ENCODE peak calls at places on chromosomes 2 and 18, in eight cellular contexts. One of them, this sample, is unnamed.

GRCh38 chr2:237964578-237965404 is 2.0 kb upstream of the UBE2F start:
- DNase-seq in T-helper 2 cell treated with Interferon-gamma antibody and Interleukin-4, amounts not matched to agents 5 μg/mL and 100 μg/mL, for 36 hours: no peak
- DNase-seq in OCI-LY7: no peak
- DNase-seq in ecto neural progenitor cell: no peak
- DNase-seq in iPS-NIHi11: no peak
- DNase-seq in GM23248: peak; percentile 76
- DNase-seq in activated T-cell treated with anti-CD3 and anti-CD28 coated beads for 1 hour: no peak
- DNase-seq in activated T-helper 1 cell treated with anti-CD3 and anti-CD28 coated beads, Interleukin-12 subunit alpha, Interleukin-12 subunit beta, Interleukin-2, Interleukin-4 antibody, amounts not matched to agents 30 ng/mL and 10 ng/mL and 1 ng/mL, durations not matched to agents 14 hours and 24 hours and 36 hours: no peak
- DNase-seq in this sample: no peak

GRCh38 chr18:10249270-10249669 is 205.2 kb upstream of the APCDD1 start:
- DNase-seq in T-helper 2 cell treated with Interferon-gamma antibody and Interleukin-4, amounts not matched to agents 5 μg/mL and 100 μg/mL, for 36 hours: no peak
- DNase-seq in OCI-LY7: no peak
- DNase-seq in ecto neural progenitor cell: no peak
- DNase-seq in iPS-NIHi11: peak; percentile 41
- DNase-seq in GM23248: no peak
- DNase-seq in activated T-cell treated with anti-CD3 and anti-CD28 coated beads for 1 hour: no peak
- DNase-seq in activated T-helper 1 cell treated with anti-CD3 and anti-CD28 coated beads, Interleukin-12 subunit alpha, Interleukin-12 subunit beta, Interleukin-2, Interleukin-4 antibody, amounts not matched to agents 30 ng/mL and 10 ng/mL and 1 ng/mL, durations not matched to agents 14 hours and 24 hours and 36 hours: no peak
- DNase-seq in this sample: no peak

GRCh38 chr18:58579561-58580047 is 49.3 kb downstream of the ALPK2 start:
- DNase-seq in T-helper 2 cell treated with Interferon-gamma antibody and Interleukin-4, amounts not matched to agents 5 μg/mL and 100 μg/mL, for 36 hours: no peak
- DNase-seq in OCI-LY7: no peak
- DNase-seq in ecto neural progenitor cell: no peak
- DNase-seq in iPS-NIHi11: no peak
- DNase-seq in GM23248: peak; percentile 94
- DNase-seq in activated T-cell treated with anti-CD3 and anti-CD28 coated beads for 1 hour: no peak
- DNase-seq in activated T-helper 1 cell treated with anti-CD3 and anti-CD28 coated beads, Interleukin-12 subunit alpha, Interleukin-12 subunit beta, Interleukin-2, Interleukin-4 antibody, amounts not matched to agents 30 ng/mL and 10 ng/mL and 1 ng/mL, durations not matched to agents 14 hours and 24 hours and 36 hours: no peak
- DNase-seq in this sample: peak; percentile 85

GRCh38 chr18:76975577-76976110 is 153.3 kb downstream of the ZNF236 start:
- DNase-seq in T-helper 2 cell treated with Interferon-gamma antibody and Interleukin-4, amounts not matched to agents 5 μg/mL and 100 μg/mL, for 36 hours: no peak
- DNase-seq in OCI-LY7: no peak
- DNase-seq in ecto neural progenitor cell: peak; percentile 36
- DNase-seq in iPS-NIHi11: no peak
- DNase-seq in GM23248: no peak
- DNase-seq in activated T-cell treated with anti-CD3 and anti-CD28 coated beads for 1 hour: no peak
- DNase-seq in activated T-helper 1 cell treated with anti-CD3 and anti-CD28 coated beads, Interleukin-12 subunit alpha, Interleukin-12 subunit beta, Interleukin-2, Interleukin-4 antibody, amounts not matched to agents 30 ng/mL and 10 ng/mL and 1 ng/mL, durations not matched to agents 14 hours and 24 hours and 36 hours: no peak
- DNase-seq in this sample: no peak

GRCh38 chr2:120994301-120994700 is 258.6 kb downstream of the GLI2 start:
- DNase-seq in T-helper 2 cell treated with Interferon-gamma antibody and Interleukin-4, amounts not matched to agents 5 μg/mL and 100 μg/mL, for 36 hours: no peak
- DNase-seq in OCI-LY7: no peak
- DNase-seq in ecto neural progenitor cell: peak; percentile 25
- DNase-seq in iPS-NIHi11: no peak
- DNase-seq in GM23248: no peak
- DNase-seq in activated T-cell treated with anti-CD3 and anti-CD28 coated beads for 1 hour: no peak
- DNase-seq in activated T-helper 1 cell treated with anti-CD3 and anti-CD28 coated beads, Interleukin-12 subunit alpha, Interleukin-12 subunit beta, Interleukin-2, Interleukin-4 antibody, amounts not matched to agents 30 ng/mL and 10 ng/mL and 1 ng/mL, durations not matched to agents 14 hours and 24 hours and 36 hours: no peak
- DNase-seq in this sample: no peak

GRCh38 chr2:201260302-201260800 is at the start of gene CASP8:
- DNase-seq in T-helper 2 cell treated with Interferon-gamma antibody and Interleukin-4, amounts not matched to agents 5 μg/mL and 100 μg/mL, for 36 hours: peak; percentile 67
- DNase-seq in OCI-LY7: peak; percentile 86
- DNase-seq in ecto neural progenitor cell: no peak
- DNase-seq in iPS-NIHi11: no peak
- DNase-seq in GM23248: peak; percentile 76
- DNase-seq in activated T-cell treated with anti-CD3 and anti-CD28 coated beads for 1 hour: peak; percentile 46
- DNase-seq in activated T-helper 1 cell treated with anti-CD3 and anti-CD28 coated beads, Interleukin-12 subunit alpha, Interleukin-12 subunit beta, Interleukin-2, Interleukin-4 antibody, amounts not matched to agents 30 ng/mL and 10 ng/mL and 1 ng/mL, durations not matched to agents 14 hours and 24 hours and 36 hours: peak; percentile 66
- DNase-seq in this sample: peak; percentile 72

GRCh38 chr2:26585100-26585499 is 56.1 kb downstream of the CIB4 start:
- DNase-seq in T-helper 2 cell treated with Interferon-gamma antibody and Interleukin-4, amounts not matched to agents 5 μg/mL and 100 μg/mL, for 36 hours: no peak
- DNase-seq in OCI-LY7: no peak
- DNase-seq in ecto neural progenitor cell: no peak
- DNase-seq in iPS-NIHi11: no peak
- DNase-seq in GM23248: no peak
- DNase-seq in activated T-cell treated with anti-CD3 and anti-CD28 coated beads for 1 hour: no peak
- DNase-seq in activated T-helper 1 cell treated with anti-CD3 and anti-CD28 coated beads, Interleukin-12 subunit alpha, Interleukin-12 subunit beta, Interleukin-2, Interleukin-4 antibody, amounts not matched to agents 30 ng/mL and 10 ng/mL and 1 ng/mL, durations not matched to agents 14 hours and 24 hours and 36 hours: no peak
- DNase-seq in this sample: no peak

GRCh38 chr2:163266772-163267171 is 428.2 kb upstream of the KCNH7 start:
- DNase-seq in T-helper 2 cell treated with Interferon-gamma antibody and Interleukin-4, amounts not matched to agents 5 μg/mL and 100 μg/mL, for 36 hours: no peak
- DNase-seq in OCI-LY7: no peak
- DNase-seq in ecto neural progenitor cell: no peak
- DNase-seq in iPS-NIHi11: no peak
- DNase-seq in GM23248: peak; percentile 94
- DNase-seq in activated T-cell treated with anti-CD3 and anti-CD28 coated beads for 1 hour: no peak
- DNase-seq in activated T-helper 1 cell treated with anti-CD3 and anti-CD28 coated beads, Interleukin-12 subunit alpha, Interleukin-12 subunit beta, Interleukin-2, Interleukin-4 antibody, amounts not matched to agents 30 ng/mL and 10 ng/mL and 1 ng/mL, durations not matched to agents 14 hours and 24 hours and 36 hours: no peak
- DNase-seq in this sample: peak; percentile 33

GRCh38 chr2:152402780-152403388 is 67.9 kb downstream of the FMNL2 start:
- DNase-seq in T-helper 2 cell treated with Interferon-gamma antibody and Interleukin-4, amounts not matched to agents 5 μg/mL and 100 μg/mL, for 36 hours: peak; percentile 65
- DNase-seq in OCI-LY7: no peak
- DNase-seq in ecto neural progenitor cell: no peak
- DNase-seq in iPS-NIHi11: no peak
- DNase-seq in GM23248: no peak
- DNase-seq in activated T-cell treated with anti-CD3 and anti-CD28 coated beads for 1 hour: no peak
- DNase-seq in activated T-helper 1 cell treated with anti-CD3 and anti-CD28 coated beads, Interleukin-12 subunit alpha, Interleukin-12 subunit beta, Interleukin-2, Interleukin-4 antibody, amounts not matched to agents 30 ng/mL and 10 ng/mL and 1 ng/mL, durations not matched to agents 14 hours and 24 hours and 36 hours: peak; percentile 11
- DNase-seq in this sample: no peak

GRCh38 chr18:74196220-74197119 is 48.1 kb downstream of the TIMM21 start:
- DNase-seq in T-helper 2 cell treated with Interferon-gamma antibody and Interleukin-4, amounts not matched to agents 5 μg/mL and 100 μg/mL, for 36 hours: peak; percentile 26
- DNase-seq in OCI-LY7: peak; percentile 64
- DNase-seq in ecto neural progenitor cell: no peak
- DNase-seq in iPS-NIHi11: peak; percentile 90
- DNase-seq in GM23248: peak; percentile 61
- DNase-seq in activated T-cell treated with anti-CD3 and anti-CD28 coated beads for 1 hour: peak; percentile 27
- DNase-seq in activated T-helper 1 cell treated with anti-CD3 and anti-CD28 coated beads, Interleukin-12 subunit alpha, Interleukin-12 subunit beta, Interleukin-2, Interleukin-4 antibody, amounts not matched to agents 30 ng/mL and 10 ng/mL and 1 ng/mL, durations not matched to agents 14 hours and 24 hours and 36 hours: peak; percentile 17
- DNase-seq in this sample: peak; percentile 67

GRCh38 chr18:76098728-76099514 is 396.1 kb downstream of the ZNF516 start:
- DNase-seq in T-helper 2 cell treated with Interferon-gamma antibody and Interleukin-4, amounts not matched to agents 5 μg/mL and 100 μg/mL, for 36 hours: peak; percentile 7
- DNase-seq in OCI-LY7: no peak
- DNase-seq in ecto neural progenitor cell: no peak
- DNase-seq in iPS-NIHi11: no peak
- DNase-seq in GM23248: no peak
- DNase-seq in activated T-cell treated with anti-CD3 and anti-CD28 coated beads for 1 hour: no peak
- DNase-seq in activated T-helper 1 cell treated with anti-CD3 and anti-CD28 coated beads, Interleukin-12 subunit alpha, Interleukin-12 subunit beta, Interleukin-2, Interleukin-4 antibody, amounts not matched to agents 30 ng/mL and 10 ng/mL and 1 ng/mL, durations not matched to agents 14 hours and 24 hours and 36 hours: no peak
- DNase-seq in this sample: no peak

GRCh38 chr18:50666536-50666935 is 106.6 kb downstream of the MAPK4 start:
- DNase-seq in T-helper 2 cell treated with Interferon-gamma antibody and Interleukin-4, amounts not matched to agents 5 μg/mL and 100 μg/mL, for 36 hours: no peak
- DNase-seq in OCI-LY7: no peak
- DNase-seq in ecto neural progenitor cell: no peak
- DNase-seq in iPS-NIHi11: no peak
- DNase-seq in GM23248: no peak
- DNase-seq in activated T-cell treated with anti-CD3 and anti-CD28 coated beads for 1 hour: no peak
- DNase-seq in activated T-helper 1 cell treated with anti-CD3 and anti-CD28 coated beads, Interleukin-12 subunit alpha, Interleukin-12 subunit beta, Interleukin-2, Interleukin-4 antibody, amounts not matched to agents 30 ng/mL and 10 ng/mL and 1 ng/mL, durations not matched to agents 14 hours and 24 hours and 36 hours: no peak
- DNase-seq in this sample: no peak

GRCh38 chr2:154240316-154240715 is 368.6 kb downstream of the GALNT13 start:
- DNase-seq in T-helper 2 cell treated with Interferon-gamma antibody and Interleukin-4, amounts not matched to agents 5 μg/mL and 100 μg/mL, for 36 hours: no peak
- DNase-seq in OCI-LY7: no peak
- DNase-seq in ecto neural progenitor cell: no peak
- DNase-seq in iPS-NIHi11: no peak
- DNase-seq in GM23248: no peak
- DNase-seq in activated T-cell treated with anti-CD3 and anti-CD28 coated beads for 1 hour: no peak
- DNase-seq in activated T-helper 1 cell treated with anti-CD3 and anti-CD28 coated beads, Interleukin-12 subunit alpha, Interleukin-12 subunit beta, Interleukin-2, Interleukin-4 antibody, amounts not matched to agents 30 ng/mL and 10 ng/mL and 1 ng/mL, durations not matched to agents 14 hours and 24 hours and 36 hours: no peak
- DNase-seq in this sample: no peak

GRCh38 chr2:71725836-71726235 is 272.5 kb downstream of the DYSF start:
- DNase-seq in T-helper 2 cell treated with Interferon-gamma antibody and Interleukin-4, amounts not matched to agents 5 μg/mL and 100 μg/mL, for 36 hours: no peak
- DNase-seq in OCI-LY7: no peak
- DNase-seq in ecto neural progenitor cell: no peak
- DNase-seq in iPS-NIHi11: no peak
- DNase-seq in GM23248: no peak
- DNase-seq in activated T-cell treated with anti-CD3 and anti-CD28 coated beads for 1 hour: no peak
- DNase-seq in activated T-helper 1 cell treated with anti-CD3 and anti-CD28 coated beads, Interleukin-12 subunit alpha, Interleukin-12 subunit beta, Interleukin-2, Interleukin-4 antibody, amounts not matched to agents 30 ng/mL and 10 ng/mL and 1 ng/mL, durations not matched to agents 14 hours and 24 hours and 36 hours: no peak
- DNase-seq in this sample: no peak

This sample was measured in ACHN.